ENCODE peak calls at places on chromosome 2, in nine cellular contexts. One of them, this sample, is unnamed.

GRCh38 chr2:55419236-55419513 is 481 bp downstream of the CCDC88A start:
- DNase-seq in AG04449: no peak
- DNase-seq in activated B cell treated with CpG ODN at 0.5 μM for 24 hours: no peak
- DNase-seq in progenitor cell of endocrine pancreas: no peak
- DNase-seq in GM20000: peak; percentile 26
- DNase-seq in left ventricle myocardium inferior: no peak
- DNase-seq in Calu3: peak; percentile 22
- DNase-seq in adrenal gland: peak; percentile 34
- DNase-seq in BJ: no peak
- DNase-seq in this sample: no peak

GRCh38 chr2:33322099-33322498 is 154.3 kb upstream of the RASGRP3 start:
- DNase-seq in GM20000: no peak
- DNase-seq in BJ: no peak
- DNase-seq in AG04449: peak; percentile 40
- DNase-seq in progenitor cell of endocrine pancreas: no peak
- DNase-seq in Calu3: no peak
- DNase-seq in adrenal gland: peak; percentile 91
- DNase-seq in activated B cell treated with CpG ODN at 0.5 μM for 24 hours: no peak
- DNase-seq in left ventricle myocardium inferior: no peak
- DNase-seq in this sample: no peak

GRCh38 chr2:30040147-30040546 is 106.7 kb upstream of the YPEL5 start:
- DNase-seq in activated B cell treated with CpG ODN at 0.5 μM for 24 hours: no peak
- DNase-seq in AG04449: no peak
- DNase-seq in GM20000: no peak
- DNase-seq in adrenal gland: no peak
- DNase-seq in left ventricle myocardium inferior: no peak
- DNase-seq in progenitor cell of endocrine pancreas: no peak
- DNase-seq in Calu3: no peak
- DNase-seq in BJ: no peak
- DNase-seq in this sample: no peak

GRCh38 chr2:218230882-218231281 is 13.9 kb downstream of the ARPC2 start:
- DNase-seq in activated B cell treated with CpG ODN at 0.5 μM for 24 hours: no peak
- DNase-seq in Calu3: peak; percentile 76
- DNase-seq in adrenal gland: no peak
- DNase-seq in AG04449: no peak
- DNase-seq in BJ: no peak
- DNase-seq in progenitor cell of endocrine pancreas: no peak
- DNase-seq in left ventricle myocardium inferior: no peak
- DNase-seq in GM20000: peak; percentile 18
- DNase-seq in this sample: no peak

GRCh38 chr2:74530239-74531161 is 767 bp downstream of the HTRA2 start:
- DNase-seq in GM20000: peak; percentile 86
- DNase-seq in activated B cell treated with CpG ODN at 0.5 μM for 24 hours: peak; percentile 47
- DNase-seq in BJ: no peak
- DNase-seq in adrenal gland: peak; percentile 45
- DNase-seq in Calu3: no peak
- DNase-seq in left ventricle myocardium inferior: no peak
- DNase-seq in progenitor cell of endocrine pancreas: no peak
- DNase-seq in AG04449: no peak
- DNase-seq in this sample: peak; percentile 29

GRCh38 chr2:120794716-120795115 is 59.0 kb downstream of the GLI2 start:
- DNase-seq in progenitor cell of endocrine pancreas: no peak
- DNase-seq in Calu3: no peak
- DNase-seq in left ventricle myocardium inferior: no peak
- DNase-seq in adrenal gland: no peak
- DNase-seq in GM20000: no peak
- DNase-seq in BJ: no peak
- DNase-seq in activated B cell treated with CpG ODN at 0.5 μM for 24 hours: no peak
- DNase-seq in AG04449: no peak
- DNase-seq in this sample: no peak

GRCh38 chr2:228762565-228762964 is 508.5 kb downstream of the PID1 start:
- DNase-seq in progenitor cell of endocrine pancreas: no peak
- DNase-seq in Calu3: no peak
- DNase-seq in GM20000: no peak
- DNase-seq in adrenal gland: no peak
- DNase-seq in AG04449: no peak
- DNase-seq in left ventricle myocardium inferior: no peak
- DNase-seq in BJ: no peak
- DNase-seq in activated B cell treated with CpG ODN at 0.5 μM for 24 hours: no peak
- DNase-seq in this sample: no peak

GRCh38 chr2:218374795-218375194 is 7.3 kb upstream of the SLC11A1 start:
- DNase-seq in GM20000: no peak
- DNase-seq in left ventricle myocardium inferior: no peak
- DNase-seq in AG04449: no peak
- DNase-seq in activated B cell treated with CpG ODN at 0.5 μM for 24 hours: no peak
- DNase-seq in Calu3: no peak
- DNase-seq in BJ: no peak
- DNase-seq in adrenal gland: peak; percentile 12
- DNase-seq in progenitor cell of endocrine pancreas: no peak
- DNase-seq in this sample: no peak

GRCh38 chr2:230909841-230910545 is 15.0 kb downstream of the GPR55 start:
- DNase-seq in left ventricle myocardium inferior: no peak
- DNase-seq in BJ: no peak
- DNase-seq in Calu3: no peak
- DNase-seq in activated B cell treated with CpG ODN at 0.5 μM for 24 hours: no peak
- DNase-seq in progenitor cell of endocrine pancreas: no peak
- DNase-seq in AG04449: no peak
- DNase-seq in adrenal gland: peak; percentile 2
- DNase-seq in GM20000: no peak
- DNase-seq in this sample: no peak

GRCh38 chr2:61811821-61812220 is 42.0 kb downstream of the FAM161A start:
- DNase-seq in left ventricle myocardium inferior: no peak
- DNase-seq in BJ: no peak
- DNase-seq in AG04449: no peak
- DNase-seq in Calu3: no peak
- DNase-seq in adrenal gland: no peak
- DNase-seq in GM20000: no peak
- DNase-seq in activated B cell treated with CpG ODN at 0.5 μM for 24 hours: no peak
- DNase-seq in progenitor cell of endocrine pancreas: no peak
- DNase-seq in this sample: no peak

GRCh38 chr2:105928563-105928962 is 183.9 kb downstream of the NCK2 start:
- DNase-seq in BJ: no peak
- DNase-seq in left ventricle myocardium inferior: no peak
- DNase-seq in AG04449: no peak
- DNase-seq in Calu3: no peak
- DNase-seq in adrenal gland: no peak
- DNase-seq in activated B cell treated with CpG ODN at 0.5 μM for 24 hours: no peak
- DNase-seq in progenitor cell of endocrine pancreas: no peak
- DNase-seq in GM20000: no peak
- DNase-seq in this sample: no peak

DNA sequence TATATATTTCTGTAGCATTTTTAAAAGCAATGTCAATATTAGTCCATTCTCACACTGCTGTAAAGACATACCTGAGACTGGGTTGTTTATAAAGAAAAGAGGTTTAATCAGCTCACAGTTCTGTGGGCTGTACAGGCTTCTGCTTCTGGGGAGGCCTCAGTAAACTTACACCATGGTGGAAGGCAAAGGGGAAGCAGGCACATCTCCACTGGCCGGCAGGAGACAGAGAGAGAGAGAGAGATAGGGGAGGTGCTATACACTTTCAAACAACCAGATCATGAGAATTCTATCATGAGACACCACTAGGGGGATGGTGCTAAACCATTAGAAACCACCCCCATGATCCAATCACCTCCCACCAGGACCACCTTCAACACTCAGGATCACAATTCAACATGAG is 43.1 kb downstream of the CHMP3 start:
- DNase-seq in AG04449: no peak
- DNase-seq in GM20000: no peak
- DNase-seq in BJ: no peak
- DNase-seq in progenitor cell of endocrine pancreas: no peak
- DNase-seq in left ventricle myocardium inferior: no peak
- DNase-seq in activated B cell treated with CpG ODN at 0.5 μM for 24 hours: no peak
- DNase-seq in Calu3: no peak
- DNase-seq in adrenal gland: no peak
- DNase-seq in this sample: no peak
- TF ChIP-seq CTCF in AG04449: no peak
- TF ChIP-seq CTCF in GM20000: no peak
- TF ChIP-seq CTCF in BJ: no peak
- TF ChIP-seq CTCF in progenitor cell of endocrine pancreas: no peak
- TF ChIP-seq CTCF in left ventricle myocardium inferior: no peak
- TF ChIP-seq CTCF in activated B cell treated with CpG ODN at 0.5 μM for 24 hours: no peak
- TF ChIP-seq CTCF in Calu3: no peak
- TF ChIP-seq CTCF in adrenal gland: no peak
- TF ChIP-seq CTCF in this sample: no peak

GRCh38 chr2:171226471-171226870 is 65.8 kb upstream of the TLK1 start:
- DNase-seq in BJ: no peak
- DNase-seq in left ventricle myocardium inferior: no peak
- DNase-seq in Calu3: no peak
- DNase-seq in AG04449: no peak
- DNase-seq in adrenal gland: no peak
- DNase-seq in GM20000: no peak
- DNase-seq in activated B cell treated with CpG ODN at 0.5 μM for 24 hours: no peak
- DNase-seq in progenitor cell of endocrine pancreas: no peak
- DNase-seq in this sample: no peak

GRCh38 chr2:171225989-171226388 is 65.3 kb upstream of the TLK1 start:
- DNase-seq in progenitor cell of endocrine pancreas: no peak
- DNase-seq in GM20000: peak; percentile 8
- DNase-seq in left ventricle myocardium inferior: no peak
- DNase-seq in AG04449: no peak
- DNase-seq in Calu3: no peak
- DNase-seq in adrenal gland: no peak
- DNase-seq in BJ: no peak
- DNase-seq in activated B cell treated with CpG ODN at 0.5 μM for 24 hours: no peak
- DNase-seq in this sample: no peak

GRCh38 chr2:171227066-171227782 is 66.5 kb upstream of the TLK1 start:
- DNase-seq in AG04449: no peak
- DNase-seq in GM20000: no peak
- DNase-seq in left ventricle myocardium inferior: no peak
- DNase-seq in activated B cell treated with CpG ODN at 0.5 μM for 24 hours: no peak
- DNase-seq in BJ: no peak
- DNase-seq in adrenal gland: no peak
- DNase-seq in Calu3: no peak
- DNase-seq in progenitor cell of endocrine pancreas: no peak
- DNase-seq in this sample: no peak

GRCh38 chr2:171228826-171229225 is 68.1 kb upstream of the TLK1 start:
- DNase-seq in activated B cell treated with CpG ODN at 0.5 μM for 24 hours: no peak
- DNase-seq in AG04449: no peak
- DNase-seq in left ventricle myocardium inferior: no peak
- DNase-seq in BJ: no peak
- DNase-seq in Calu3: no peak
- DNase-seq in GM20000: no peak
- DNase-seq in adrenal gland: no peak
- DNase-seq in progenitor cell of endocrine pancreas: no peak
- DNase-seq in this sample: no peak

GRCh38 chr2:171225302-171225980 is 64.7 kb upstream of the TLK1 start:
- DNase-seq in progenitor cell of endocrine pancreas: no peak
- DNase-seq in adrenal gland: no peak
- DNase-seq in left ventricle myocardium inferior: no peak
- DNase-seq in AG04449: peak; percentile 60
- DNase-seq in Calu3: peak; percentile 8
- DNase-seq in activated B cell treated with CpG ODN at 0.5 μM for 24 hours: no peak
- DNase-seq in BJ: peak; percentile 74
- DNase-seq in GM20000: no peak
- DNase-seq in this sample: no peak
- TF ChIP-seq CTCF in progenitor cell of endocrine pancreas: no peak
- TF ChIP-seq CTCF in adrenal gland: no peak
- TF ChIP-seq CTCF in left ventricle myocardium inferior: no peak
- TF ChIP-seq CTCF in AG04449: peak; percentile 48
- TF ChIP-seq CTCF in Calu3: peak; percentile 34
- TF ChIP-seq CTCF in activated B cell treated with CpG ODN at 0.5 μM for 24 hours: no peak
- TF ChIP-seq CTCF in BJ: peak; percentile 52
- TF ChIP-seq CTCF in GM20000: no peak
- TF ChIP-seq CTCF in this sample: no peak

GRCh38 chr2:25829828-25830227 is 48.5 kb downstream of the ASXL2 start:
- DNase-seq in progenitor cell of endocrine pancreas: no peak
- DNase-seq in GM20000: no peak
- DNase-seq in left ventricle myocardium inferior: no peak
- DNase-seq in Calu3: no peak
- DNase-seq in BJ: no peak
- DNase-seq in adrenal gland: no peak
- DNase-seq in AG04449: no peak
- DNase-seq in activated B cell treated with CpG ODN at 0.5 μM for 24 hours: no peak
- DNase-seq in this sample: no peak

GRCh38 chr2:25832897-25833296 is 45.4 kb downstream of the ASXL2 start:
- DNase-seq in progenitor cell of endocrine pancreas: no peak
- DNase-seq in activated B cell treated with CpG ODN at 0.5 μM for 24 hours: no peak
- DNase-seq in AG04449: no peak
- DNase-seq in GM20000: no peak
- DNase-seq in Calu3: no peak
- DNase-seq in BJ: no peak
- DNase-seq in adrenal gland: no peak
- DNase-seq in left ventricle myocardium inferior: no peak
- DNase-seq in this sample: no peak

GRCh38 chr2:25831744-25832449 is 46.4 kb downstream of the ASXL2 start:
- DNase-seq in GM20000: no peak
- DNase-seq in Calu3: no peak
- DNase-seq in activated B cell treated with CpG ODN at 0.5 μM for 24 hours: no peak
- DNase-seq in adrenal gland: no peak
- DNase-seq in progenitor cell of endocrine pancreas: no peak
- DNase-seq in BJ: no peak
- DNase-seq in AG04449: no peak
- DNase-seq in left ventricle myocardium inferior: no peak
- DNase-seq in this sample: no peak

GRCh38 chr2:25835906-25836305 is 42.4 kb downstream of the ASXL2 start:
- DNase-seq in left ventricle myocardium inferior: no peak
- DNase-seq in adrenal gland: no peak
- DNase-seq in BJ: no peak
- DNase-seq in AG04449: no peak
- DNase-seq in GM20000: no peak
- DNase-seq in activated B cell treated with CpG ODN at 0.5 μM for 24 hours: no peak
- DNase-seq in Calu3: no peak
- DNase-seq in progenitor cell of endocrine pancreas: no peak
- DNase-seq in this sample: no peak

DNA sequence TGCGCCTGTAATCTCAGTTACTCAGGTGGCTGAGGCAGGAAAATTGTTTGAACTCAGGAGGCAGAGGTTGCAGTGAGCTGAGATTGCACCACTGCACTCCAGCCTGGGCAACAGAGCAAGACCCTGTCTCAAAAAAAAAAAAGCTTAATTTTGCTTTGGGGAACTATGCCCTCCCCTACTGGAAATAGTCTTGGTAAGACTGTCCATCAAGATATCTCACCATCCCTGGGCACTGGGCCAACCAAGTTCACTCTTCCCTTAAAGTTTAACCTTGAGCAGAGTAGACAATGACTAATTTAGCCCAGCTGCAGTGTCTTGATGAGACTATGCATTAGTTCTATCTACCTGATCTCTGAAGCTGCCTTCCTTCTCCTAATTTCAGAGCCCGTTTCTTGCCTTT is 44.7 kb downstream of the ASXL2 start:
- DNase-seq in BJ: no peak
- DNase-seq in left ventricle myocardium inferior: no peak
- DNase-seq in AG04449: no peak
- DNase-seq in GM20000: no peak
- DNase-seq in activated B cell treated with CpG ODN at 0.5 μM for 24 hours: no peak
- DNase-seq in progenitor cell of endocrine pancreas: no peak
- DNase-seq in Calu3: no peak
- DNase-seq in adrenal gland: peak; percentile 77
- DNase-seq in this sample: no peak
- TF ChIP-seq CTCF in BJ: no peak
- TF ChIP-seq CTCF in left ventricle myocardium inferior: no peak
- TF ChIP-seq CTCF in AG04449: no peak
- TF ChIP-seq CTCF in GM20000: no peak
- TF ChIP-seq CTCF in activated B cell treated with CpG ODN at 0.5 μM for 24 hours: no peak
- TF ChIP-seq CTCF in progenitor cell of endocrine pancreas: no peak
- TF ChIP-seq CTCF in Calu3: no peak
- TF ChIP-seq CTCF in adrenal gland: no peak
- TF ChIP-seq CTCF in this sample: no peak

DNA sequence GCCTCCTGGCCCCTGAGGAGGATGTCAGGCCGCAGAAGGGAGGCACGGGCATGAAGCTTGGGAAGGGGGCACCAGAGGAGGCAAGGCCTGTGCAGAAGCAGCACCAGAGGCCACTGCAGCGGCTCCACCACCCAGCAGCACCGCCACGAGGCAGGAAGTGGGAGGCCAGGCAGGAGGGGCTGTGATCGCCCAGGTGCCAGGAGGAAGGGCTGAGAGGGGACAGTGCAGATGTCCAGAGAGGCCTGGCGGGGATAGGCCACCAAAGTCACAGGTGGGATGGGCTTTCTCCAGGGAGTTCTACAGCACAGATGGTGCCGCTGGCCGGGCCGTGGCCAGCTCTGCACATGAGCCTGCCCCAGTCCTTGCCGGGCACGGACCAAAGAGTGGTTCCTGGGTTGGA is 6.0 kb upstream of the ALPI start:
- DNase-seq in activated B cell treated with CpG ODN at 0.5 μM for 24 hours: no peak
- DNase-seq in left ventricle myocardium inferior: no peak
- DNase-seq in adrenal gland: no peak
- DNase-seq in GM20000: no peak
- DNase-seq in progenitor cell of endocrine pancreas: no peak
- DNase-seq in AG04449: no peak
- DNase-seq in BJ: no peak
- DNase-seq in Calu3: no peak
- DNase-seq in this sample: peak; percentile 11
- TF ChIP-seq CTCF in activated B cell treated with CpG ODN at 0.5 μM for 24 hours: no peak
- TF ChIP-seq CTCF in left ventricle myocardium inferior: no peak
- TF ChIP-seq CTCF in adrenal gland: no peak
- TF ChIP-seq CTCF in GM20000: no peak
- TF ChIP-seq CTCF in progenitor cell of endocrine pancreas: no peak
- TF ChIP-seq CTCF in AG04449: no peak
- TF ChIP-seq CTCF in BJ: no peak
- TF ChIP-seq CTCF in Calu3: no peak
- TF ChIP-seq CTCF in this sample: no peak